ENCODE peak calls at places on chromosomes 1 and 21, in four cellular contexts. R is hippocampal formation; V is activated T-helper 1 cell treated with Interleukin-2 at 50 U/mL for 16 hours; K is stimulated activated CD8-positive, alpha-beta memory T cell treated with anti-CD3 and anti-CD28 coated beads, Interleukin-7, amount 100 ng/mL, for 1 hour. S is an unnamed sample.

GRCh38 chr1:218347316-218347712 is 2.2 kb downstream of the TGFB2 start:
- DNase-seq in V (no peak), K (no peak), R (no peak), S (peak; percentile 8)

GRCh38 chr21:29637126-29637525 is 302.7 kb downstream of the GRIK1 start:
- DNase-seq in R (no peak), K (no peak), V (no peak), S (no peak)

GRCh38 chr1:154434346-154435075 is 29.4 kb downstream of the IL6R start:
- DNase-seq in V (no peak), K (no peak), R (no peak), S (peak; percentile 33)

GRCh38 chr1:160834945-160835565 is 27.6 kb downstream of the CD244 start:
- DNase-seq in R (peak; percentile 4), K (no peak), V (no peak), S (no peak)

GRCh38 chr1:113617438-113618141 is 141.7 kb downstream of the PHTF1 start:
- DNase-seq in K (no peak), V (no peak), R (no peak), S (no peak)

GRCh38 chr1:43101061-43101460 is 71.0 kb downstream of the EBNA1BP2 start:
- DNase-seq in R (no peak), K (no peak), V (no peak), S (no peak)

GRCh38 chr1:21935891-21936365 is 1.2 kb downstream of the HSPG2 start:
- DNase-seq in K (no peak), V (no peak), R (no peak), S (no peak)

GRCh38 chr1:245605480-245606156 is 450.8 kb downstream of the KIF26B start:
- DNase-seq in V (no peak), R (no peak), K (no peak), S (no peak)

GRCh38 chr1:222583079-222583478 is 6.7 kb downstream of the TAF1A start:
- DNase-seq in R (no peak), V (no peak), K (no peak), S (no peak)

GRCh38 chr1:24951810-24952412 is 21.8 kb upstream of the RUNX3 start:
- DNase-seq in K (no peak), V (no peak), R (no peak), S (no peak)

GRCh38 chr1:235068155-235069121 is 60.2 kb downstream of the TOMM20 start:
- DNase-seq in R (no peak), V (no peak), K (no peak), S (no peak)

GRCh38 chr1:3355894-3356826 is 98.3 kb upstream of the ARHGEF16 start:
- DNase-seq in R (no peak), K (no peak), V (no peak), S (no peak)

GRCh38 chr21:33975548-33976081 is 60.0 kb upstream of the ATP5PO start:
- DNase-seq in R (no peak), K (peak; percentile 27), V (peak; percentile 43), S (no peak)

GRCh38 chr21:27480841-27481261 is 514.0 kb upstream of the ADAMTS5 start:
- DNase-seq in R (no peak), V (no peak), K (no peak), S (no peak)

GRCh38 chr1:20280399-20280798 is 10.3 kb upstream of the VWA5B1 start:
- DNase-seq in V (no peak), K (no peak), R (no peak), S (no peak)

GRCh38 chr1:198556969-198557368 is 16.5 kb upstream of the ATP6V1G3 start:
- DNase-seq in K (peak; percentile 23), R (no peak), V (peak; percentile 28), S (no peak)

GRCh38 chr1:63612971-63613370 is 19.8 kb downstream of the PGM1 start:
- DNase-seq in K (no peak), V (no peak), R (no peak), S (no peak)

GRCh38 chr1:177256153-177256814 is 85.5 kb downstream of the BRINP2 start:
- DNase-seq in R (peak; percentile 41), V (no peak), K (no peak), S (no peak)

GRCh38 chr1:74357150-74357549 is 122.0 kb downstream of the TNNI3K start:
- DNase-seq in K (no peak), R (no peak), V (no peak), S (no peak)

GRCh38 chr1:246682231-246682895 is 41.8 kb upstream of the SCCPDH start:
- DNase-seq in K (no peak), V (no peak), R (no peak), S (no peak)

GRCh38 chr1:237901284-237901870 is 10.7 kb upstream of the ZP4 start:
- DNase-seq in K (no peak), V (no peak), R (peak; percentile 6), S (no peak)

GRCh38 chr1:116167625-116168276 is 56.6 kb downstream of the MAB21L3 start:
- DNase-seq in R (no peak), K (no peak), V (no peak), S (no peak)

GRCh38 chr1:159152031-159152430 is 19.4 kb upstream of the CADM3 start:
- DNase-seq in K (no peak), R (no peak), V (no peak), S (no peak)

GRCh38 chr1:191025896-191026642 is 548.4 kb upstream of the BRINP3 start:
- DNase-seq in K (no peak), R (no peak), V (no peak), S (no peak)

GRCh38 chr1:44999232-44999631 is 11.9 kb downstream of the HECTD3 start:
- DNase-seq in V (no peak), R (no peak), K (no peak), S (no peak)

GRCh38 chr1:174963547-174964125 is 36.1 kb upstream of the CACYBP start:
- DNase-seq in V (no peak), K (no peak), R (no peak), S (no peak)

GRCh38 chr21:46184625-46185555 is 631 bp upstream of the SPATC1L start:
- DNase-seq in R (peak; percentile 76), V (peak; percentile 35), K (peak; percentile 39), S (peak; percentile 53)

GRCh38 chr1:21149862-21150432 is 26.8 kb downstream of the EIF4G3 start:
- DNase-seq in R (peak; percentile 40), V (no peak), K (no peak), S (peak; percentile 57)

GRCh38 chr1:221620437-221621384 is 121.2 kb downstream of the DUSP10 start:
- DNase-seq in K (no peak), R (no peak), V (no peak), S (no peak)

GRCh38 chr1:53470155-53470554 is 11.0 kb downstream of the DMRTB1 start:
- DNase-seq in V (no peak), K (no peak), R (peak; percentile 24), S (peak; percentile 41)

GRCh38 chr1:201267481-201268229 is 15.7 kb upstream of the PKP1 start:
- DNase-seq in R (no peak), K (no peak), V (no peak), S (no peak)

GRCh38 chr1:178283409-178283808 is 189.5 kb downstream of the RASAL2 start:
- DNase-seq in K (no peak), V (no peak), R (no peak), S (no peak)

GRCh38 chr1:15727866-15728534 is 8.1 kb upstream of the SLC25A34 start:
- DNase-seq in V (no peak), R (no peak), K (no peak), S (no peak)

S was measured in nucleus accumbens.